ENCODE peak calls at places on chromosomes 5 and 9, in six cellular contexts. One of them, this sample, is unnamed.

GRCh38 chr5:157559301-157559700 is 16.3 kb downstream of the ADAM19 start:
- DNase-seq in B cell: no peak
- DNase-seq in NT2/D1: no peak
- DNase-seq in uterus: no peak
- DNase-seq in A549: peak
- DNase-seq in right cardiac atrium: no peak
- DNase-seq in this sample: no peak

GRCh38 chr9:108688051-108688450 is 167.7 kb downstream of the ACTL7B start:
- DNase-seq in B cell: no peak
- DNase-seq in NT2/D1: no peak
- DNase-seq in uterus: no peak
- DNase-seq in A549: no peak
- DNase-seq in right cardiac atrium: no peak
- DNase-seq in this sample: no peak

GRCh38 chr5:95281211-95281610 is 3.7 kb downstream of the MCTP1 start:
- DNase-seq in B cell: no peak
- DNase-seq in NT2/D1: peak
- DNase-seq in uterus: no peak
- DNase-seq in A549: no peak
- DNase-seq in right cardiac atrium: no peak
- DNase-seq in this sample: no peak

GRCh38 chr5:137400571-137400970 is 98.6 kb downstream of the SPOCK1 start:
- DNase-seq in B cell: no peak
- DNase-seq in NT2/D1: no peak
- DNase-seq in uterus: no peak
- DNase-seq in A549: no peak
- DNase-seq in right cardiac atrium: no peak
- DNase-seq in this sample: peak

GRCh38 chr5:172446336-172447051 is 7.8 kb downstream of the SH3PXD2B start:
- DNase-seq in B cell: no peak
- DNase-seq in NT2/D1: no peak
- DNase-seq in uterus: no peak
- DNase-seq in A549: no peak
- DNase-seq in right cardiac atrium: peak
- DNase-seq in this sample: no peak

GRCh38 chr9:78031826-78032598 is 401 bp upstream of the GNAQ start:
- DNase-seq in B cell: peak
- DNase-seq in NT2/D1: peak
- DNase-seq in uterus: peak
- DNase-seq in A549: peak
- DNase-seq in right cardiac atrium: peak
- DNase-seq in this sample: peak

GRCh38 chr9:95102572-95102971 is 214.9 kb downstream of the FANCC start:
- DNase-seq in B cell: no peak
- DNase-seq in NT2/D1: no peak
- DNase-seq in uterus: no peak
- DNase-seq in A549: no peak
- DNase-seq in right cardiac atrium: peak
- DNase-seq in this sample: peak

GRCh38 chr5:168315991-168316578 is 24.6 kb downstream of the WWC1 start:
- DNase-seq in B cell: no peak
- DNase-seq in NT2/D1: no peak
- DNase-seq in uterus: no peak
- DNase-seq in A549: no peak
- DNase-seq in right cardiac atrium: no peak
- DNase-seq in this sample: peak

GRCh38 chr9:81535542-81536241 is 153.7 kb downstream of the TLE1 start:
- DNase-seq in B cell: no peak
- DNase-seq in NT2/D1: no peak
- DNase-seq in uterus: no peak
- DNase-seq in A549: peak
- DNase-seq in right cardiac atrium: no peak
- DNase-seq in this sample: no peak

GRCh38 chr5:55160493-55161209 is 680 bp downstream of the GPX8 start:
- DNase-seq in B cell: no peak
- DNase-seq in NT2/D1: peak
- DNase-seq in uterus: peak
- DNase-seq in A549: peak
- DNase-seq in right cardiac atrium: peak
- DNase-seq in this sample: peak

GRCh38 chr5:17737087-17737486 is 102.8 kb downstream of the TAF11L14 start:
- DNase-seq in B cell: no peak
- DNase-seq in NT2/D1: no peak
- DNase-seq in uterus: no peak
- DNase-seq in A549: no peak
- DNase-seq in right cardiac atrium: no peak
- DNase-seq in this sample: no peak

GRCh38 chr5:41161271-41161670 is 52.1 kb downstream of the C6 start:
- DNase-seq in B cell: no peak
- DNase-seq in NT2/D1: no peak
- DNase-seq in uterus: no peak
- DNase-seq in A549: no peak
- DNase-seq in right cardiac atrium: no peak
- DNase-seq in this sample: no peak

GRCh38 chr5:163696270-163696887 is 191.0 kb downstream of the MAT2B start:
- DNase-seq in B cell: peak
- DNase-seq in NT2/D1: peak
- DNase-seq in uterus: no peak
- DNase-seq in A549: peak
- DNase-seq in right cardiac atrium: no peak
- DNase-seq in this sample: peak

GRCh38 chr5:176535101-176535654 is 2.0 kb downstream of the RNF44 start:
- DNase-seq in B cell: peak
- DNase-seq in NT2/D1: no peak
- DNase-seq in uterus: no peak
- DNase-seq in A549: peak
- DNase-seq in right cardiac atrium: no peak
- DNase-seq in this sample: peak

GRCh38 chr5:102958481-102959011 is 161.4 kb downstream of the GIN1 start:
- DNase-seq in B cell: no peak
- DNase-seq in NT2/D1: no peak
- DNase-seq in uterus: no peak
- DNase-seq in A549: peak
- DNase-seq in right cardiac atrium: no peak
- DNase-seq in this sample: no peak

This sample was measured in thyroid gland.